ENCODE peak calls at places on chromosomes 3 and 15, in four cellular contexts. X is heart left ventricle, P is spleen, D is endothelial cell of umbilical vein. Q is an unnamed sample.

GRCh38 chr15:70870066-70870465 is 16.1 kb upstream of the LARP6 start:
- DNase-seq in X (no peak), P (no peak), D (peak), Q (no peak)

GRCh38 chr15:52021128-52021671 is 2.2 kb downstream of the MAPK6 start:
- DNase-seq in X (no peak), P (no peak), D (peak), Q (peak)

GRCh38 chr3:172213168-172213567 is 173.8 kb downstream of the FNDC3B start:
- DNase-seq in X (no peak), P (no peak), D (no peak), Q (no peak)

GRCh38 chr3:168933614-168934013 is 729.9 kb downstream of the MECOM start:
- DNase-seq in X (no peak), P (no peak), D (no peak), Q (no peak)

GRCh38 chr3:139935866-139936817 is 1.2 kb downstream of the CLSTN2 start:
- DNase-seq in X (peak), P (no peak), D (no peak), Q (peak)

GRCh38 chr3:141644931-141645330 is 93.2 kb upstream of the RNF7 start:
- DNase-seq in X (peak), P (peak), D (peak), Q (peak)

GRCh38 chr3:186589856-186590579 is 19.5 kb downstream of the DNAJB11 start:
- DNase-seq in X (no peak), P (no peak), D (no peak), Q (peak)

GRCh38 chr3:111210003-111210699 is 138.5 kb downstream of the NECTIN3 start:
- DNase-seq in X (no peak), P (no peak), D (no peak), Q (no peak)

GRCh38 chr3:185176756-185177359 is 24.0 kb upstream of the C3orf70 start:
- DNase-seq in X (no peak), P (no peak), D (peak), Q (no peak)

GRCh38 chr3:187025254-187025655 is 94.9 kb downstream of the ST6GAL1 start:
- DNase-seq in X (no peak), P (no peak), D (no peak), Q (no peak)

GRCh38 chr3:15815696-15816095 is 17.9 kb upstream of the ANKRD28 start:
- DNase-seq in X (no peak), P (no peak), D (peak), Q (no peak)

GRCh38 chr15:25812845-25813244 is 50.3 kb downstream of the ATP10A start:
- DNase-seq in X (no peak), P (no peak), D (no peak), Q (no peak)

GRCh38 chr15:23422099-23422945 is 24.7 kb downstream of the GOLGA6L2 start:
- DNase-seq in X (no peak), P (no peak), D (no peak), Q (no peak)

GRCh38 chr15:90644946-90645725 is 72.0 kb upstream of the BLM start:
- DNase-seq in X (no peak), P (no peak), D (no peak), Q (no peak)

GRCh38 chr3:50173685-50174516 is 17.5 kb upstream of the GNAT1 start:
- DNase-seq in X (no peak), P (no peak), D (no peak), Q (no peak)

GRCh38 chr3:125310623-125311076 is 64.5 kb downstream of the ZNF148 start:
- DNase-seq in X (no peak), P (no peak), D (no peak), Q (no peak)

GRCh38 chr15:70212963-70213315 is 115.2 kb upstream of the TLE3 start:
- DNase-seq in X (no peak), P (no peak), D (no peak), Q (no peak)

GRCh38 chr15:27865926-27866325 is 233.2 kb downstream of the OCA2 start:
- DNase-seq in X (no peak), P (no peak), D (no peak), Q (no peak)

GRCh38 chr15:51200791-51201190 is 106.1 kb upstream of the TNFAIP8L3 start:
- DNase-seq in X (no peak), P (no peak), D (no peak), Q (no peak)

GRCh38 chr3:72724070-72724469 is 124.2 kb downstream of the SHQ1 start:
- DNase-seq in X (no peak), P (no peak), D (no peak), Q (no peak)

GRCh38 chr15:28459279-28459678 is 73.5 kb downstream of the GOLGA8G start:
- DNase-seq in X (no peak), P (no peak), D (no peak), Q (no peak)

GRCh38 chr15:32998979-32999677 is 195.4 kb downstream of the FMN1 start:
- DNase-seq in X (no peak), P (no peak), D (no peak), Q (no peak)

GRCh38 chr3:46848271-46849097 is 14.8 kb downstream of the MYL3 start:
- DNase-seq in X (peak), P (peak), D (peak), Q (peak)

GRCh38 chr15:83919319-83919830 is 265.5 kb downstream of the ADAMTSL3 start:
- DNase-seq in X (no peak), P (no peak), D (no peak), Q (no peak)

GRCh38 chr3:5774337-5774736 is 586.8 kb downstream of the EDEM1 start:
- DNase-seq in X (no peak), P (no peak), D (no peak), Q (no peak)

GRCh38 chr15:79582650-79583049 is 150.5 kb downstream of the MINAR1 start:
- DNase-seq in X (no peak), P (no peak), D (no peak), Q (no peak)

GRCh38 chr3:12273045-12273695 is 15.7 kb upstream of the PPARG start:
- DNase-seq in X (no peak), P (no peak), D (no peak), Q (no peak)

GRCh38 chr3:71710906-71711494 is 14.2 kb downstream of the EIF4E3 start:
- DNase-seq in X (no peak), P (no peak), D (peak), Q (no peak)

GRCh38 chr15:83766326-83766725 is 112.4 kb downstream of the ADAMTSL3 start:
- DNase-seq in X (no peak), P (no peak), D (no peak), Q (no peak)

GRCh38 chr3:9190276-9190675 is 59.2 kb downstream of the SRGAP3 start:
- DNase-seq in X (no peak), P (no peak), D (no peak), Q (no peak)

GRCh38 chr15:66099950-66100671 is 153.4 kb downstream of the MEGF11 start:
- DNase-seq in X (no peak), P (peak), D (no peak), Q (no peak)

GRCh38 chr15:35305031-35305555 is 220.0 kb upstream of the NANOGP8 start:
- DNase-seq in X (no peak), P (no peak), D (peak), Q (no peak)

GRCh38 chr3:166837535-166837934 is 542.6 kb downstream of the ZBBX start:
- DNase-seq in X (no peak), P (no peak), D (no peak), Q (no peak)

GRCh38 chr3:65039754-65040210 is 352.0 kb upstream of the ADAMTS9 start:
- DNase-seq in X (no peak), P (no peak), D (peak), Q (no peak)

GRCh38 chr3:54045416-54045815 is 76.9 kb upstream of the CACNA2D3 start:
- DNase-seq in X (no peak), P (no peak), D (no peak), Q (no peak)

GRCh38 chr15:37099321-37100108 is 834 bp downstream of the MEIS2 start:
- DNase-seq in X (no peak), P (no peak), D (peak), Q (no peak)

GRCh38 chr3:38640661-38641441 is 8.6 kb downstream of the SCN5A start:
- DNase-seq in X (peak), P (peak), D (no peak), Q (peak)
- H3K27ac ChIP-seq in X (peak), P (no peak), D (no peak), Q (no peak)

DNA sequence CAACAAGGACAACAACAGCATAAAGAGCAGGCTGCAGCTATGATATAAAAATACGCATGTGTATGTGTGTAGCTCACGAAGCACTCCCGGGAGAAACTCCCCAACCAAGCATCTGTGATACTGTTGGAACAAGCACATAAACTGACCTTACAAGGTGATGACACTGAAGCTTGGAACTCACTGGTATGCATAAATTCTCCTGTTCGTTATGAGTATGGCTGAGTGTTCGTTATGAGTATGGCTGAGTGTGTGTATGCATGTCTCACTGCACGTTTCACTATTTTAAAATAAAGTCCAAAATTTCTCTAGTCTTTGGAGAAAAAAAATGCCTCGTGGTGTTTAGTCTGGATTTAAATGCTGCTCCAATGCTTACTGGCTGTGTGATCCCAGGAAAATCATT is 256.8 kb downstream of the RORA start:
- DNase-seq in X (no peak), P (no peak), D (peak), Q (no peak)
- TF ChIP-seq POLR2A in X (no peak), P (no peak), D (no peak), Q (no peak)

GRCh38 chr15:77719450-77719849 is 86.7 kb upstream of the LINGO1 start:
- DNase-seq in X (no peak), P (no peak), D (no peak), Q (no peak)

GRCh38 chr15:77716632-77717343 is 84.1 kb upstream of the LINGO1 start:
- DNase-seq in X (no peak), P (no peak), D (no peak), Q (no peak)

GRCh38 chr15:77715051-77715450 is 82.3 kb upstream of the LINGO1 start:
- DNase-seq in X (no peak), P (no peak), D (no peak), Q (no peak)

GRCh38 chr15:77715860-77716259 is 83.1 kb upstream of the LINGO1 start:
- DNase-seq in X (no peak), P (no peak), D (no peak), Q (no peak)

GRCh38 chr15:77717592-77717991 is 84.9 kb upstream of the LINGO1 start:
- DNase-seq in X (no peak), P (no peak), D (no peak), Q (no peak)
- H3K4me3 ChIP-seq in X (no peak), P (no peak), D (no peak), Q (no peak)

GRCh38 chr15:101437618-101438481 is 51.7 kb downstream of the PCSK6 start:
- DNase-seq in X (no peak), P (no peak), D (no peak), Q (no peak)
- H3K27ac ChIP-seq in X (no peak), P (peak), D (no peak), Q (no peak)

GRCh38 chr3:17742092-17742836 is at the start of gene TBC1D5:
- DNase-seq in X (peak), P (peak), D (peak), Q (peak)
- TF ChIP-seq POLR2A in X (peak), P (peak), D (peak), Q (peak)

GRCh38 chr3:98734737-98735136 is 28.4 kb upstream of the ST3GAL6 start:
- DNase-seq in X (no peak), P (no peak), D (peak), Q (no peak)

GRCh38 chr3:98733055-98733777 is 29.9 kb upstream of the ST3GAL6 start:
- DNase-seq in X (peak), P (peak), D (peak), Q (peak)

GRCh38 chr3:98735296-98735695 is 27.8 kb upstream of the ST3GAL6 start:
- DNase-seq in X (no peak), P (no peak), D (no peak), Q (no peak)

GRCh38 chr3:98733778-98734281 is 29.3 kb upstream of the ST3GAL6 start:
- DNase-seq in X (no peak), P (no peak), D (peak), Q (no peak)

DNA sequence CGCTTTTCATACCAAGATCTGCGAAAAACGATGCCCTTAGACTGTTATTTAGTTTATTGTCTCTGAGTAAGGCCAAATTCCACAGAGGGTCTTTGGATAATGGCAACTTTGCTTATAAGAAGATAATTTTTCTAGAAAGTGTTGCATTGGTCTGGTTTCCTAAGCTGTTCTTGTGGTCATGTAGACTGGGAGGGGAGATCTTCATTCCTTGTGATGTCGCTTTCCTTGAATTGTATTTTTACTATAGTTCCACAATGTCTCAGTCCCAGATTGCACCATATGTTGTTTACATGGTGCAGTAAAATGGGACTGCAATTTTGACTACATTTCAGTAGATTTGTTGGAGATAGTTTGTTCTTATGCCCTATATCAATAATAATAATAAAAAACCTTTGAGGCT is 28.8 kb upstream of the ST3GAL6 start:
- DNase-seq in X (no peak), P (no peak), D (peak), Q (no peak)
- H3K4me3 ChIP-seq in X (peak), P (no peak), D (peak), Q (no peak)

GRCh38 chr3:56929809-56930615 is 128.3 kb upstream of the ARHGEF3 start:
- DNase-seq in X (no peak), P (no peak), D (peak), Q (no peak)
- H3K27ac ChIP-seq in X (peak), P (no peak), D (peak), Q (no peak)

GRCh38 chr3:194139085-194139976 is 3.4 kb downstream of the HES1 start:
- DNase-seq in X (no peak), P (no peak), D (peak), Q (peak)

GRCh38 chr3:194139977-194140351 is 4.0 kb downstream of the HES1 start:
- DNase-seq in X (no peak), P (no peak), D (no peak), Q (no peak)

GRCh38 chr3:194140520-194141414 is 4.8 kb downstream of the HES1 start:
- DNase-seq in X (peak), P (peak), D (peak), Q (peak)

GRCh38 chr3:194142156-194142910 is 6.4 kb downstream of the HES1 start:
- DNase-seq in X (no peak), P (no peak), D (peak), Q (no peak)

GRCh38 chr3:194141415-194142155 is 5.6 kb downstream of the HES1 start:
- DNase-seq in X (peak), P (peak), D (peak), Q (peak)
- TF ChIP-seq POLR2A in X (no peak), P (no peak), D (no peak), Q (no peak)

DNA sequence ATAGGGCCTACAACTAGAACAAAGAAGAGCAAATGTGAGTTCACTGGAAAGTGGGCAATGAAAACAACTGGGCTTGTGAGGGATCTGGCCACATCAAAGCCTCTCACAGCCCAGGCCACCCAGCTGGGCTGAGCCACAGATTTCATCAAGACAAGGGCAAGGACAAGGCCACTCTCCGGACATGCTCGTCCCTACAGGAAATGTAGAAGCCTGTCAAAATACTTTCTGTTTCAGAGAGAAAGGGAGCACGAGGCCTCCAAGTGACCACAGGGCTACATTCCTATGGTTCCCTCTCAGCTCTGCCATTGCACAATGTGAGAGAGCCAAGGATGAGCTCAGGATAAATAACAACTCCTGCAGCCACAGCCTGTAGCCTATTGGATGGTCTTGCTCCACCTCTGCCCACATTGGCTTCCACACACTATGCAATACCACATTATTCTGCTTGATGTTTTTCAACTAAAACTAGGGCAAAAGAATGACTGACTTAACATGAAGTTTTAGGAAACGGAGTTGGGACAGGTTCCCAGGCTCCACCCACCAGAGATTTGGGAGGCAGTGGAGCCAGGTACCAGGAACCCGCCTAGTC is 12.1 kb downstream of the TBC1D2B start:
- DNase-seq in X (peak), P (no peak), D (peak), Q (no peak)
- H3K4me3 ChIP-seq in X (no peak), P (no peak), D (no peak), Q (no peak)

GRCh38 chr3:104244680-104245079 is 1122.0 kb upstream of the ALCAM start:
- DNase-seq in X (no peak), P (no peak), D (no peak), Q (no peak)
- H3K27ac ChIP-seq in X (no peak), P (no peak), D (no peak), Q (no peak)